ENCODE peak calls at places on chromosomes 3 and 15, in five cellular contexts. Y, J, W, D and V are unnamed samples.
A peak's percentile ranks its signal among the peaks of the same experiment; 100 is the strongest.

GRCh38 chr3:138960417-138960852 is 13.4 kb downstream of the FOXL2NB start:
- DNase-seq in W (no peak), J (no peak), D (no peak), Y (no peak), V (no peak)

GRCh38 chr3:186612065-186612464 is 795 bp upstream of the AHSG start:
- DNase-seq in J (no peak), Y (no peak), W (no peak), D (no peak), V (no peak)

GRCh38 chr15:80127911-80128310 is 24.9 kb upstream of the FAH start:
- DNase-seq in J (no peak), Y (peak; percentile 59), W (no peak), D (no peak), V (no peak)

GRCh38 chr3:189941125-189941524 is 179.6 kb downstream of the P3H2 start:
- DNase-seq in Y (no peak), W (peak; percentile 32), J (no peak), D (no peak), V (no peak)

GRCh38 chr3:134427400-134428111 is 53.3 kb upstream of the AMOTL2 start:
- DNase-seq in W (no peak), Y (peak; percentile 100), D (no peak), J (peak; percentile 93), V (no peak)

GRCh38 chr3:6524479-6524878 is 336.4 kb upstream of the GRM7 start:
- DNase-seq in W (no peak), J (no peak), Y (no peak), D (no peak), V (peak; percentile 38)

GRCh38 chr15:48119277-48119676 is 1.5 kb upstream of the SLC24A5 start:
- DNase-seq in D (no peak), Y (no peak), J (no peak), W (no peak), V (no peak)

GRCh38 chr15:85282504-85283115 is 97.8 kb upstream of the AKAP13 start:
- DNase-seq in D (no peak), J (no peak), Y (peak; percentile 71), W (no peak), V (no peak)

GRCh38 chr3:169147246-169148008 is 516.1 kb downstream of the MECOM start:
- DNase-seq in J (no peak), D (peak; percentile 38), W (peak; percentile 62), Y (peak; percentile 61), V (peak; percentile 86)

GRCh38 chr3:65595222-65595996 is 443.3 kb downstream of the MAGI1 start:
- DNase-seq in Y (no peak), W (no peak), D (no peak), J (no peak), V (no peak)

GRCh38 chr15:32651229-32651837 is 9.8 kb downstream of the SCG5 start:
- DNase-seq in D (peak; percentile 69), Y (peak; percentile 73), J (peak; percentile 23), W (peak; percentile 58), V (peak; percentile 71)

GRCh38 chr3:79947469-79947868 is 179.7 kb upstream of the ROBO1 start:
- DNase-seq in J (no peak), Y (no peak), D (no peak), W (no peak), V (no peak)

GRCh38 chr3:72634128-72634527 is 214.1 kb downstream of the SHQ1 start:
- DNase-seq in W (no peak), J (no peak), Y (no peak), D (no peak), V (no peak)

GRCh38 chr3:195542261-195542660 is 864 bp downstream of the PPP1R2 start:
- DNase-seq in W (peak; percentile 33), D (no peak), J (no peak), Y (no peak), V (peak; percentile 6)

GRCh38 chr3:18124501-18124900 is 300.6 kb downstream of the SATB1 start:
- DNase-seq in Y (peak; percentile 67), W (no peak), J (peak; percentile 26), D (no peak), V (no peak)

GRCh38 chr3:171228228-171228627 is 201.7 kb upstream of the SLC2A2 start:
- DNase-seq in J (no peak), W (no peak), D (no peak), Y (no peak), V (no peak)

GRCh38 chr15:61764141-61764540 is 296.1 kb downstream of the VPS13C start:
- DNase-seq in D (no peak), W (no peak), Y (no peak), J (no peak), V (no peak)

GRCh38 chr3:107959767-107960166 is 131.1 kb downstream of the CD47 start:
- DNase-seq in W (no peak), Y (peak; percentile 36), J (no peak), D (no peak), V (peak; percentile 91)

GRCh38 chr3:119223511-119223910 is 17.2 kb downstream of the B4GALT4 start:
- DNase-seq in D (no peak), W (no peak), Y (no peak), J (no peak), V (no peak)

GRCh38 chr3:107436029-107436428 is 58.8 kb downstream of the CCDC54 start:
- DNase-seq in W (no peak), D (no peak), J (no peak), Y (no peak), V (no peak)

GRCh38 chr3:127254730-127255129 is 33.1 kb downstream of the PRR20G start:
- DNase-seq in J (peak; percentile 15), Y (no peak), W (peak; percentile 46), D (no peak), V (peak; percentile 10)

GRCh38 chr3:32781211-32781968 is 36.4 kb upstream of the TRIM71 start:
- DNase-seq in D (peak; percentile 83), J (peak; percentile 83), W (peak; percentile 58), Y (peak; percentile 68), V (peak; percentile 95)

GRCh38 chr3:71066849-71067261 is 516.7 kb downstream of the FOXP1 start:
- DNase-seq in W (no peak), Y (peak; percentile 65), D (no peak), J (no peak), V (peak; percentile 71)

GRCh38 chr3:147419062-147419701 is 10.0 kb downstream of the ZIC1 start:
- DNase-seq in W (no peak), D (peak; percentile 69), Y (peak; percentile 15), J (no peak), V (peak; percentile 85)

GRCh38 chr15:49570174-49570573 is 50.4 kb downstream of the FAM227B start:
- DNase-seq in J (no peak), D (no peak), Y (no peak), W (no peak), V (no peak)

GRCh38 chr3:122688996-122689395 is 8.4 kb downstream of the PARP14 start:
- DNase-seq in Y (no peak), W (no peak), J (no peak), D (no peak), V (no peak)

GRCh38 chr3:74661672-74662071 is 47.2 kb upstream of the CNTN3 start:
- DNase-seq in J (no peak), W (no peak), D (no peak), Y (no peak), V (no peak)

GRCh38 chr3:51024765-51025681 is 350.3 kb downstream of the DOCK3 start:
- DNase-seq in W (peak; percentile 59), J (no peak), D (peak; percentile 15), Y (no peak), V (no peak)

GRCh38 chr15:49387471-49387870 is 35.6 kb upstream of the FGF7 start:
- DNase-seq in D (no peak), J (no peak), W (no peak), Y (no peak), V (no peak)

GRCh38 chr3:31105438-31106077 is 211.1 kb upstream of the GADL1 start:
- DNase-seq in J (no peak), D (no peak), W (no peak), Y (peak; percentile 95), V (peak; percentile 87)

GRCh38 chr3:172635588-172635987 is 75.3 kb downstream of the NCEH1 start:
- DNase-seq in Y (peak; percentile 60), W (no peak), J (peak; percentile 22), D (no peak), V (no peak)

GRCh38 chr3:126005951-126006350 is 37.0 kb downstream of the ROPN1B start:
- DNase-seq in Y (peak; percentile 82), W (no peak), J (no peak), D (no peak), V (peak; percentile 59)

GRCh38 chr3:62995142-62995541 is 119.9 kb upstream of the CADPS start:
- DNase-seq in J (no peak), W (no peak), D (no peak), Y (no peak), V (no peak)

GRCh38 chr3:197420115-197420514 is 121.7 kb upstream of the DLG1 start:
- DNase-seq in D (no peak), J (no peak), Y (no peak), W (no peak), V (no peak)

GRCh38 chr3:144343343-144343742 is 371.7 kb downstream of the DIPK2A start:
- DNase-seq in Y (no peak), W (no peak), D (no peak), J (no peak), V (no peak)

GRCh38 chr15:70416851-70417250 is 319.1 kb upstream of the TLE3 start:
- DNase-seq in D (no peak), J (no peak), W (no peak), Y (no peak), V (no peak)
- H3K27me3 ChIP-seq in D (no peaks in the 10 kb centered on the region), J (peaks cover 30% of the 10 kb centered on the region), W (peaks cover 7% of the 10 kb centered on the region), Y (peaks cover 78% of the 10 kb centered on the region), V (peaks cover 4% of the 10 kb centered on the region)

GRCh38 chr3:152321806-152322377 is 53.2 kb downstream of the MBNL1 start:
- DNase-seq in J (no peak), Y (no peak), D (no peak), W (no peak), V (no peak)
- H3K4me1 ChIP-seq in J (peaks cover 5% of the 10 kb centered on the region), Y (peaks cover 11% of the 10 kb centered on the region), D (peaks cover 28% of the 10 kb centered on the region), W (no peaks in the 10 kb centered on the region), V (peaks cover 13% of the 10 kb centered on the region)

DNA sequence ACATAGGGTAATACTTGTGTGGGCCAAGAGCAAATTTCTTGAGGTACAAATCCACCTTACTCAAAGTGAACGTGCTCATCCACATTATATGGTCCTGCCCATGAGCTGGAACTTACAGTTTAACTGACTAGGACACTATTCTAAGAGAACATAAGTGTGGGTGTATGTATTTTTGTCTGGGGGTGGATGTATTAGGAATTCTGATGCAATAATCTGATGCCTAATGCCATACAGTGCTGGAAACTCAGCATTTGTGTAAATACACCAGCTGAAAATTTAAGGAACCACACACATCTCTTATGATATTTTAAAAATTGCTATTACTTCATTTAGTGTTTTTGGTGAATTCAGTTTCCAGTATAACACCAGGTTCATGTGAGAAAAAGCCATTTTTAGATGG is 1350.7 kb downstream of the ZPLD1 start:
- DNase-seq in D (no peak), W (no peak), J (no peak), Y (no peak), V (no peak)
- H3K27me3 ChIP-seq in D (no peaks in the 10 kb centered on the region), W (no peaks in the 10 kb centered on the region), J (no peaks in the 10 kb centered on the region), Y (no peaks in the 10 kb centered on the region), V (no peaks in the 10 kb centered on the region)

DNA sequence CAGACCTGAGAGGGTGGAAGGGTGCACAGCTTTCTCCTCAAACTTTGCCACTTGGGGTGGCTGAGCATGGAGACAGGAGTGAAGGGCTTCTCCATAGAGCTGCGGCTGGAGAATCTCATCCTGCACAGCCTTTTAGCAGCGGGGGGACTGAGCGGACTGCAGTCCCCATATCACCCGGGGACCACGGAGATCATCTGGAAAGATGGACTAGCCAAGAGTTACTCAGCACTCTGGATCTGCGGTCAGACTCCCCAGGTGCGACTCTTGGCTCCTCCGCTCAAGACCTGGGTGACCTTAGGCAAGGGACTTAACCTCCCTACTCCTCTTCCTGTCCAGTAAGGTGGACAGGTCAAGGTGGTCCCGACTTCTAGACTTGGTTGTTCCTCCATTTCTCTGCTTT is 125.8 kb upstream of the MEF2A start:
- DNase-seq in W (no peak), D (peak; percentile 9), Y (no peak), J (no peak), V (no peak)
- H3K4me1 ChIP-seq in W (no peaks in the 10 kb centered on the region), D (peaks cover 10% of the 10 kb centered on the region), Y (peaks cover 14% of the 10 kb centered on the region), J (peaks cover 27% of the 10 kb centered on the region), V (peaks cover 7% of the 10 kb centered on the region)